ENCODE peak calls at places on chromosomes 2 and 18, in seven cellular contexts. One of them, this sample, is unnamed.
A peak's percentile ranks its signal among the peaks of the same experiment; 100 is the strongest.

GRCh38 chr2:11949732-11950503 is 203.5 kb downstream of the LPIN1 start:
- DNase-seq in A549: no peak
- DNase-seq in CD8-positive, alpha-beta T cell: no peak
- DNase-seq in hepatocyte: no peak
- DNase-seq in PC-3: no peak
- DNase-seq in GM23338: no peak
- DNase-seq in IMR-90: no peak
- DNase-seq in this sample: peak; percentile 47

GRCh38 chr2:241547781-241548450 is 10.6 kb upstream of the BOK start:
- DNase-seq in GM23338: no peak
- DNase-seq in IMR-90: no peak
- DNase-seq in hepatocyte: no peak
- DNase-seq in A549: no peak
- DNase-seq in CD8-positive, alpha-beta T cell: no peak
- DNase-seq in PC-3: no peak
- DNase-seq in this sample: no peak

GRCh38 chr18:70280007-70280925 is 8.6 kb upstream of the SOCS6 start:
- DNase-seq in A549: peak; percentile 46
- DNase-seq in hepatocyte: no peak
- DNase-seq in PC-3: peak; percentile 46
- DNase-seq in GM23338: no peak
- DNase-seq in CD8-positive, alpha-beta T cell: no peak
- DNase-seq in IMR-90: peak; percentile 55
- DNase-seq in this sample: no peak

GRCh38 chr18:44568986-44569385 is 111.7 kb upstream of the SETBP1 start:
- DNase-seq in IMR-90: no peak
- DNase-seq in CD8-positive, alpha-beta T cell: no peak
- DNase-seq in hepatocyte: no peak
- DNase-seq in A549: no peak
- DNase-seq in GM23338: no peak
- DNase-seq in PC-3: no peak
- DNase-seq in this sample: no peak

GRCh38 chr2:191171708-191172355 is 21.0 kb upstream of the STAT4 start:
- DNase-seq in CD8-positive, alpha-beta T cell: no peak
- DNase-seq in A549: peak; percentile 92
- DNase-seq in IMR-90: peak; percentile 97
- DNase-seq in PC-3: peak; percentile 97
- DNase-seq in hepatocyte: peak; percentile 26
- DNase-seq in GM23338: peak; percentile 21
- DNase-seq in this sample: no peak

GRCh38 chr2:167856190-167856589 is 391.2 kb downstream of the STK39 start:
- DNase-seq in A549: no peak
- DNase-seq in PC-3: no peak
- DNase-seq in IMR-90: no peak
- DNase-seq in CD8-positive, alpha-beta T cell: no peak
- DNase-seq in GM23338: no peak
- DNase-seq in hepatocyte: no peak
- DNase-seq in this sample: no peak

GRCh38 chr2:794554-795244 is 117.5 kb upstream of the TMEM18 start:
- DNase-seq in hepatocyte: no peak
- DNase-seq in PC-3: no peak
- DNase-seq in IMR-90: no peak
- DNase-seq in GM23338: peak; percentile 17
- DNase-seq in CD8-positive, alpha-beta T cell: no peak
- DNase-seq in A549: no peak
- DNase-seq in this sample: no peak

GRCh38 chr2:20915271-20915670 is 92.4 kb upstream of the LDAH start:
- DNase-seq in CD8-positive, alpha-beta T cell: no peak
- DNase-seq in PC-3: no peak
- DNase-seq in GM23338: no peak
- DNase-seq in A549: no peak
- DNase-seq in IMR-90: no peak
- DNase-seq in hepatocyte: no peak
- DNase-seq in this sample: no peak

GRCh38 chr2:56128235-56128634 is 55.6 kb upstream of the CCDC85A start:
- DNase-seq in hepatocyte: no peak
- DNase-seq in CD8-positive, alpha-beta T cell: no peak
- DNase-seq in GM23338: no peak
- DNase-seq in PC-3: no peak
- DNase-seq in IMR-90: no peak
- DNase-seq in A549: no peak
- DNase-seq in this sample: no peak

GRCh38 chr2:121008978-121009377 is 273.3 kb downstream of the GLI2 start:
- DNase-seq in CD8-positive, alpha-beta T cell: no peak
- DNase-seq in A549: peak; percentile 27
- DNase-seq in GM23338: peak; percentile 78
- DNase-seq in hepatocyte: no peak
- DNase-seq in PC-3: peak; percentile 6
- DNase-seq in IMR-90: no peak
- DNase-seq in this sample: no peak

GRCh38 chr2:69241039-69241586 is 145.9 kb downstream of the GFPT1 start:
- DNase-seq in GM23338: no peak
- DNase-seq in hepatocyte: peak; percentile 34
- DNase-seq in IMR-90: no peak
- DNase-seq in PC-3: no peak
- DNase-seq in A549: no peak
- DNase-seq in CD8-positive, alpha-beta T cell: no peak
- DNase-seq in this sample: no peak

GRCh38 chr18:69401475-69402218 is 959 bp downstream of the DOK6 start:
- DNase-seq in IMR-90: peak; percentile 8
- DNase-seq in hepatocyte: peak; percentile 32
- DNase-seq in GM23338: peak; percentile 31
- DNase-seq in A549: peak; percentile 2
- DNase-seq in PC-3: no peak
- DNase-seq in CD8-positive, alpha-beta T cell: no peak
- DNase-seq in this sample: no peak

GRCh38 chr2:144580521-144581153 is 60.7 kb upstream of the ZEB2 start:
- DNase-seq in IMR-90: no peak
- DNase-seq in A549: no peak
- DNase-seq in PC-3: no peak
- DNase-seq in hepatocyte: no peak
- DNase-seq in GM23338: peak; percentile 33
- DNase-seq in CD8-positive, alpha-beta T cell: no peak
- DNase-seq in this sample: no peak

GRCh38 chr2:183490930-183491329 is 366.7 kb downstream of the NUP35 start:
- DNase-seq in CD8-positive, alpha-beta T cell: no peak
- DNase-seq in GM23338: no peak
- DNase-seq in A549: no peak
- DNase-seq in IMR-90: no peak
- DNase-seq in PC-3: peak; percentile 62
- DNase-seq in hepatocyte: peak; percentile 35
- DNase-seq in this sample: no peak

GRCh38 chr18:46222093-46222492 is 117.9 kb downstream of the HAUS1 start:
- DNase-seq in A549: no peak
- DNase-seq in hepatocyte: no peak
- DNase-seq in IMR-90: no peak
- DNase-seq in GM23338: no peak
- DNase-seq in CD8-positive, alpha-beta T cell: no peak
- DNase-seq in PC-3: no peak
- DNase-seq in this sample: no peak

GRCh38 chr2:62996534-62997186 is 54.0 kb upstream of the OTX1 start:
- DNase-seq in A549: no peak
- DNase-seq in PC-3: no peak
- DNase-seq in hepatocyte: no peak
- DNase-seq in IMR-90: no peak
- DNase-seq in CD8-positive, alpha-beta T cell: no peak
- DNase-seq in GM23338: no peak
- DNase-seq in this sample: no peak

GRCh38 chr2:84556190-84556589 is 39.9 kb downstream of the DNAH6 start:
- DNase-seq in GM23338: no peak
- DNase-seq in A549: no peak
- DNase-seq in PC-3: peak; percentile 33
- DNase-seq in IMR-90: no peak
- DNase-seq in hepatocyte: no peak
- DNase-seq in CD8-positive, alpha-beta T cell: no peak
- DNase-seq in this sample: peak; percentile 24

GRCh38 chr2:201237486-201238241 is 22.7 kb upstream of the CASP8 start:
- DNase-seq in GM23338: no peak
- DNase-seq in IMR-90: no peak
- DNase-seq in A549: no peak
- DNase-seq in CD8-positive, alpha-beta T cell: no peak
- DNase-seq in PC-3: no peak
- DNase-seq in hepatocyte: no peak
- DNase-seq in this sample: no peak

GRCh38 chr18:21293479-21293878 is 51.4 kb downstream of the GREB1L start:
- DNase-seq in CD8-positive, alpha-beta T cell: no peak
- DNase-seq in IMR-90: no peak
- DNase-seq in PC-3: no peak
- DNase-seq in hepatocyte: no peak
- DNase-seq in A549: no peak
- DNase-seq in GM23338: no peak
- DNase-seq in this sample: no peak

GRCh38 chr2:240996161-240996833 is 2.1 kb upstream of the SNED1 start:
- DNase-seq in IMR-90: no peak
- DNase-seq in PC-3: no peak
- DNase-seq in GM23338: no peak
- DNase-seq in A549: no peak
- DNase-seq in hepatocyte: no peak
- DNase-seq in CD8-positive, alpha-beta T cell: no peak
- DNase-seq in this sample: no peak

GRCh38 chr2:173652311-173652710 is 297.6 kb downstream of the CDCA7 start:
- DNase-seq in A549: peak; percentile 93
- DNase-seq in GM23338: no peak
- DNase-seq in hepatocyte: peak; percentile 59
- DNase-seq in CD8-positive, alpha-beta T cell: no peak
- DNase-seq in PC-3: peak; percentile 93
- DNase-seq in IMR-90: peak; percentile 93
- DNase-seq in this sample: no peak

GRCh38 chr2:98519156-98519555 is 74.5 kb downstream of the INPP4A start:
- DNase-seq in A549: no peak
- DNase-seq in PC-3: no peak
- DNase-seq in CD8-positive, alpha-beta T cell: no peak
- DNase-seq in hepatocyte: peak; percentile 51
- DNase-seq in IMR-90: peak; percentile 50
- DNase-seq in GM23338: no peak
- DNase-seq in this sample: no peak

GRCh38 chr2:98519851-98520250 is 75.2 kb downstream of the INPP4A start:
- DNase-seq in PC-3: no peak
- DNase-seq in hepatocyte: no peak
- DNase-seq in GM23338: no peak
- DNase-seq in A549: no peak
- DNase-seq in IMR-90: no peak
- DNase-seq in CD8-positive, alpha-beta T cell: no peak
- DNase-seq in this sample: no peak

GRCh38 chr2:98515571-98515927 is 70.9 kb downstream of the INPP4A start:
- DNase-seq in hepatocyte: no peak
- DNase-seq in A549: no peak
- DNase-seq in PC-3: no peak
- DNase-seq in CD8-positive, alpha-beta T cell: no peak
- DNase-seq in GM23338: peak; percentile 12
- DNase-seq in IMR-90: no peak
- DNase-seq in this sample: no peak

GRCh38 chr2:98517636-98518035 is 73.0 kb downstream of the INPP4A start:
- DNase-seq in IMR-90: no peak
- DNase-seq in PC-3: no peak
- DNase-seq in CD8-positive, alpha-beta T cell: no peak
- DNase-seq in hepatocyte: no peak
- DNase-seq in GM23338: no peak
- DNase-seq in A549: no peak
- DNase-seq in this sample: no peak

DNA sequence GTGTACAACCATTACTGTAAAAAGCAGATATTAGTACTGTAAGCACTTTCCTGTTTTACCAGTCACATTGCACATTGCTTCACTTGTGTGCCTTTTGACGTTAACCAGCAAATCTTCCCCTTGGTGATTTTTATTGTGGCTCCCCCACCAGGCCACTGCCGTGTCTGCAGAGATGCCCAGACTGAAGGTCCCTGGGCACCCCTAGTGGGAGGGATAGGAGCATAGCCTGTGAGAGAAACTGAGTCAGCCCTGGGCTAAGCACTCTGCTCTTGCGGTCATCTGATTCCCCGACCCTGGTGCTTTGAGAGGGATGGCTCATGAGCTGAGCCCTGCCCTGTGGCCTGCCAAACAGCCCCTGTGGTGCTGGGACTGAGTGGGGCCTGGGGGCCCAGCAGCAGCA is 73.4 kb downstream of the INPP4A start:
- DNase-seq in A549: peak; percentile 36
- DNase-seq in GM23338: peak; percentile 37
- DNase-seq in hepatocyte: no peak
- DNase-seq in PC-3: peak; percentile 43
- DNase-seq in IMR-90: no peak
- DNase-seq in CD8-positive, alpha-beta T cell: peak; percentile 42
- DNase-seq in this sample: peak; percentile 51
- TF ChIP-seq CTCF in A549: peak; percentile 25
- TF ChIP-seq CTCF in GM23338: peak; percentile 71
- TF ChIP-seq CTCF in hepatocyte: peak; percentile 25
- TF ChIP-seq CTCF in PC-3: peak; percentile 80
- TF ChIP-seq CTCF in IMR-90: peak; percentile 47
- TF ChIP-seq CTCF in CD8-positive, alpha-beta T cell: peak; percentile 81
- TF ChIP-seq CTCF in this sample: peak; percentile 54

GRCh38 chr2:106269591-106270291 is 75.6 kb upstream of the UXS1 start:
- DNase-seq in hepatocyte: no peak
- DNase-seq in CD8-positive, alpha-beta T cell: no peak
- DNase-seq in PC-3: peak; percentile 73
- DNase-seq in GM23338: peak; percentile 58
- DNase-seq in A549: peak; percentile 18
- DNase-seq in IMR-90: no peak
- DNase-seq in this sample: peak; percentile 26
- H3K4me3 ChIP-seq in hepatocyte: no peak overlapping the region
- H3K4me3 ChIP-seq in CD8-positive, alpha-beta T cell: peak overlapping the region; percentile 57
- H3K4me3 ChIP-seq in PC-3: peak overlapping the region; percentile 77
- H3K4me3 ChIP-seq in GM23338: peak overlapping the region; percentile 73
- H3K4me3 ChIP-seq in A549: peak overlapping the region; percentile 47
- H3K4me3 ChIP-seq in IMR-90: no peak overlapping the region
- H3K4me3 ChIP-seq in this sample: no peak overlapping the region

GRCh38 chr2:232668805-232669444 is 28.2 kb upstream of the GIGYF2 start:
- DNase-seq in A549: peak; percentile 32
- DNase-seq in PC-3: peak; percentile 24
- DNase-seq in GM23338: peak; percentile 65
- DNase-seq in hepatocyte: peak; percentile 41
- DNase-seq in IMR-90: no peak
- DNase-seq in CD8-positive, alpha-beta T cell: no peak
- DNase-seq in this sample: peak; percentile 5
- TF ChIP-seq CTCF in A549: peak; percentile 28
- TF ChIP-seq CTCF in PC-3: peak; percentile 68
- TF ChIP-seq CTCF in GM23338: peak; percentile 77
- TF ChIP-seq CTCF in hepatocyte: peak; percentile 48
- TF ChIP-seq CTCF in IMR-90: peak; percentile 41
- TF ChIP-seq CTCF in CD8-positive, alpha-beta T cell: no peak
- TF ChIP-seq CTCF in this sample: peak; percentile 24

DNA sequence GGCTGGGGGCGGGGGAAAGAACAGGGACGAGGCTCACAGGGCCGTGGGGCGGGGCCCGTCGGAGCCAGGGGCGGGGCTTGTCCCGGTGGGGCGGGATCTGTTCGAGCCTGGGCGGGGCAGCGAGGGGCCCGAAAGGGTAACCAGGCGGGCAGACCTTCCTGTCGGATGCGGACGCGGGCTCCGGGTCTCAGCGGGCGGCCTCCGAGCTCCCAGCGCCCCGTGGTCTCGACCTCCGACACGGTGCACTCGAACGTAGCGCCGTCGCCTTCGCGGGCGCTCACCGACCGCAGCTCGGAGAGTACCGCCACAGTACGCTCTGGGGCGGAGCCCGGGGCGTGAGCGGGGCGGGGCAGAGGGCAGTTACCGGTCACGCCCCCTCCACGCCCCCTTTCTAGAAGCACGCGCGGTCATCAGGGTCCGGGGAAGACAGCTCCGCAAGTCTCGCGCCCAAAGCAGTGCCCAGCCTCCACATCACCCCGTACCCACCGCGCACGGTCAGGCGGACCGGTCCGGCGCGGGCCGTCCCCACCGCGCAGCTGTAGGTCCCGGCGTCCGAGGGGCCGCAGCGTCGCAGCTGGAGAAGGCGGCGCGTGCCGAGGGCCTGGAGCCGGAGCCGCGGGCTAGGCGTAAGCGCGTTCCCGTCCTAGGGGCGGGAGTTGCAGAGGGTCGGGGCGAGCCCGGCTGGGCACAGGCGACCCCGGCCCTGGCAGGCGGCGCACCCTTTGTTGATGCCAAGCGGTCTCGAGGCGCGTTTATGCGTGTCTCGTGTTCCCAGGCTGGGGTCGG is 8.7 kb downstream of the TMEM198 start:
- DNase-seq in IMR-90: peak; percentile 65
- DNase-seq in PC-3: peak; percentile 83
- DNase-seq in hepatocyte: peak; percentile 94
- DNase-seq in CD8-positive, alpha-beta T cell: peak; percentile 73
- DNase-seq in GM23338: peak; percentile 96
- DNase-seq in A549: peak; percentile 75
- DNase-seq in this sample: peak; percentile 76
- H3K4me3 ChIP-seq in IMR-90: peak overlapping the region; percentile 79
- H3K4me3 ChIP-seq in PC-3: peak overlapping the region; percentile 72
- H3K4me3 ChIP-seq in hepatocyte: peak overlapping the region; percentile 83
- H3K4me3 ChIP-seq in CD8-positive, alpha-beta T cell: peak overlapping the region; percentile 67
- H3K4me3 ChIP-seq in GM23338: peak overlapping the region; percentile 98
- H3K4me3 ChIP-seq in A549: peak overlapping the region; percentile 76
- H3K4me3 ChIP-seq in this sample: peak overlapping the region; percentile 45

This sample was measured in GM12865.